ENCODE peak calls at places on chromosomes 3 and 15, in nine cellular contexts. J, L, G, D, A, R, E, W and F are unnamed samples.

GRCh38 chr3:14811733-14812132 is 7.0 kb upstream of the FGD5 start:
- DNase-seq in E (no peak), G (no peak), A (peak), J (no peak), W (no peak), L (no peak), D (no peak), R (no peak), F (no peak)

GRCh38 chr15:81548350-81549116 is 174.5 kb upstream of the TMC3 start:
- DNase-seq in D (no peak), J (no peak), L (no peak), E (no peak), A (no peak), G (no peak), R (no peak), W (peak), F (no peak)

GRCh38 chr15:69794643-69795461 is 302.9 kb downstream of the TLE3 start:
- DNase-seq in E (no peak), A (no peak), D (peak), L (no peak), G (no peak), J (peak), R (peak), W (peak), F (no peak)

GRCh38 chr3:117955196-117955595 is 1079.5 kb downstream of the IGSF11 start:
- DNase-seq in A (no peak), W (no peak), J (no peak), E (no peak), R (no peak), D (no peak), L (no peak), G (no peak), F (no peak)

GRCh38 chr3:98945006-98945626 is 43.6 kb upstream of the DCBLD2 start:
- DNase-seq in G (no peak), D (no peak), R (no peak), L (no peak), W (peak), A (no peak), J (no peak), E (no peak), F (no peak)

GRCh38 chr3:80914854-80915253 is 846.6 kb downstream of the GBE1 start:
- DNase-seq in D (no peak), L (no peak), W (no peak), J (no peak), E (no peak), A (no peak), G (no peak), R (no peak), F (no peak)

GRCh38 chr3:49500408-49501257 is 30.6 kb downstream of the DAG1 start:
- DNase-seq in D (peak), L (no peak), A (no peak), R (peak), E (no peak), J (no peak), G (peak), W (peak), F (no peak)

GRCh38 chr15:73924258-73924921 is 1.9 kb upstream of the LOXL1 start:
- DNase-seq in D (peak), A (no peak), R (peak), E (no peak), L (no peak), G (peak), W (peak), J (no peak), F (no peak)

GRCh38 chr3:71488882-71489281 is 94.6 kb downstream of the FOXP1 start:
- DNase-seq in A (no peak), R (no peak), D (no peak), E (no peak), G (no peak), W (no peak), J (no peak), L (no peak), F (no peak)

GRCh38 chr3:109863701-109864100 is 526.4 kb upstream of the DPPA4 start:
- DNase-seq in E (no peak), L (no peak), A (no peak), R (no peak), D (no peak), J (no peak), G (no peak), W (no peak), F (no peak)

GRCh38 chr3:15479602-15480248 is 41.8 kb downstream of the COLQ start:
- DNase-seq in L (no peak), W (no peak), G (no peak), R (no peak), D (no peak), J (no peak), E (no peak), A (no peak), F (no peak)

GRCh38 chr3:125245521-125245920 is 33.0 kb upstream of the SLC12A8 start:
- DNase-seq in J (no peak), A (no peak), L (no peak), E (no peak), W (peak), R (no peak), D (peak), G (no peak), F (no peak)

GRCh38 chr15:41936649-41937567 is 35.4 kb downstream of the EHD4 start:
- DNase-seq in D (peak), A (peak), J (no peak), G (peak), W (no peak), L (no peak), R (no peak), E (peak), F (no peak)

GRCh38 chr3:127004641-127005397 is 21.9 kb downstream of the PLXNA1 start:
- DNase-seq in E (no peak), L (no peak), J (peak), R (no peak), A (no peak), G (no peak), D (no peak), W (no peak), F (no peak)

GRCh38 chr3:138377804-138378203 is 29.4 kb downstream of the MRAS start:
- DNase-seq in A (no peak), E (no peak), L (no peak), G (no peak), W (no peak), R (no peak), D (no peak), J (no peak), F (no peak)

GRCh38 chr15:58346361-58346760 is 85.4 kb upstream of the LIPC start:
- DNase-seq in E (no peak), R (no peak), G (no peak), W (no peak), L (no peak), D (no peak), J (no peak), A (no peak), F (no peak)

GRCh38 chr15:51046799-51047449 is 47.8 kb downstream of the TNFAIP8L3 start:
- DNase-seq in L (no peak), R (peak), G (no peak), D (peak), A (no peak), W (peak), J (no peak), E (no peak), F (no peak)

GRCh38 chr15:48800245-48800644 is 10.6 kb downstream of the CEP152 start:
- DNase-seq in W (no peak), A (no peak), D (no peak), G (no peak), E (no peak), R (no peak), J (no peak), L (no peak), F (no peak)

GRCh38 chr15:48798319-48798718 is 12.6 kb downstream of the CEP152 start:
- DNase-seq in E (no peak), D (no peak), G (no peak), L (peak), A (no peak), J (peak), R (no peak), W (no peak), F (no peak)

GRCh38 chr15:48802257-48802656 is 8.6 kb downstream of the CEP152 start:
- DNase-seq in L (no peak), G (no peak), A (no peak), E (peak), J (no peak), W (no peak), R (no peak), D (no peak), F (no peak)

GRCh38 chr15:48802867-48803266 is 8.0 kb downstream of the CEP152 start:
- DNase-seq in A (no peak), D (peak), E (no peak), G (no peak), R (no peak), L (no peak), J (no peak), W (peak), F (no peak)

DNA sequence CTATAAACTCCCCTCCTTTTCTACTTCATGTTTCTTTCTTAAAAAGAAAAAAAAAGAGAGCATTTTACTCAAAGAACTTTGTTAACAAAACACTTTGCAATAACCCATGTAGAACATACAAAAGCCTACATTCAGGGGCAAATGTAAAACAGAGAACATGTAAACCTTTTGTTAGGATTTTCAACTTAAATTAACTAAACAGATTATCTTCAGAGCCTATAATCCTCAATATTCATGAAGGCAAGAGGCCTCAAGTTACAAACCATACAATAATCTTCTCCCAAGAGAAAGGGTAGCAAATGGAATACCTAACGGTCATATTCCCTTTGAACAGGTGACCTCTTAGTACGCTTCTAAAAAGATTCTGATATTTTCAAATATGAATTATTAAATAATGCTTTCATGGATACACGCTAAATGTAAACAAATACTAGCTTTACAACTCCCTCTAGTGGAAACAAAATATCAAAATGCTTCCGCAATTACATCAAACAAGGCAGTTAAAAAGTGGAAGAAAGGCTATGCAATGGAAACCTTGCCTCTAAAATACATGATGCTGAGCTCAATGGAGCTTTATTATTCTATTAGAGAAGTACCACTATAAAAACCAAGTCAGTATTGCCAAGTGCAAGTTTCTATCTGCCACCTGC is 9.9 kb downstream of the CEP152 start:
- DNase-seq in G (no peak), E (peak), R (no peak), D (no peak), A (no peak), W (peak), L (peak), J (no peak), F (no peak)
- TF ChIP-seq CTCF in G (peak), E (peak), R (peak), D (peak), A (peak), W (peak), L (peak), J (peak), F (peak)

DNA sequence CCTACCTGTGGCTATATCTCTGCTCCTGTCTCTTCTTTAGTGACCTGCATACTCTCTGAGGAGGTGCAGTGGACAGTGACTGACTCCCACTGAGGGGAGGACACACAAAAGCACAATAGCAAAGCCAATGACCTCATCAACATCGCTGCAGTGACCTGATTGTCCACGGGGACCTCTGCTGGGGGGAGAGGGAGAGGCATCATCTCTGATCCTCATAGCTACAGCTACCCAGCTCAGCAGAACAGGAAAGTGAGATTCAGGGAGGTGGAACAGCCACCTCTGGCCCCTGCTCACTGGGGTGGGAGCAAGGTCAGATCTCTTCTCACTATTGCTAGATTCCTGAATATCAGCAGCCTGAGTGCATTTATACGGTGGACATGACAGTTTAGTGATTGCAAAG is 179.2 kb downstream of the ATP10A start:
- DNase-seq in L (no peak), A (no peak), E (no peak), D (no peak), J (no peak), G (no peak), R (peak), W (peak), F (no peak)
- TF ChIP-seq CTCF in L (no peak), A (no peak), E (no peak), D (peak), J (peak), G (no peak), R (no peak), W (peak), F (no peak)

DNA sequence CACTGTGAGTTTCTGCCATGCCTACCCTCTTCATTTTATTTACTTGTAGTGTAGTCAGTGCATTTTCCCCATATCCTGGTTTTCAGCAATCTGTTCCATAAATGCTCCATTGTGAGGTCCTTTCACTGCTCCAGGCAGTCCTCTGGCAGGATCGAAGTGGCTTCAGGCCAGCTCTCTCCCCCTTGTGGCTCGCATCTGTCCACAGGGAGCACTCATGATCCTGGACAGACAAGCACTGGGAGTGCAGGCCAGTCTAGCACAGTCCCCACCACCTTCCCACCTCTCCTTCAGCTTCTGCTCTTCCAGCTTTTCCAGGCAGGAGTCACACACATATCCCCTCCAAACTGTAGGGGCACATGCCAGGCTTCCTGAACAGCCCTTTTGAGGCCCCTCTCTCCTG is 173.6 kb downstream of the PPM1L start:
- DNase-seq in R (peak), J (peak), A (peak), G (peak), L (peak), D (peak), W (no peak), E (no peak), F (no peak)
- TF ChIP-seq CTCF in R (no peak), J (peak), A (no peak), G (peak), L (no peak), D (peak), W (peak), E (no peak), F (no peak)

GRCh38 chr3:11810276-11810675 is 36.4 kb downstream of the TAMM41 start:
- DNase-seq in G (no peak), L (no peak), D (peak), J (no peak), E (no peak), A (no peak), R (no peak), W (peak), F (no peak)
- TF ChIP-seq CTCF in G (no peak), L (no peak), D (no peak), J (no peak), E (no peak), A (no peak), R (no peak), W (no peak), F (no peak)